ENCODE peak calls at places on chromosome 7, in four cellular contexts. X is GM12878, C is K562, N is HCT116. J is an unnamed sample.

GRCh38 chr7:149229526-149229925 is 9.9 kb upstream of the ZNF212 start:
- DNase-seq in X (no peak), C (no peak), N (no peak), J (no peak)

GRCh38 chr7:151865070-151865670 is 11.7 kb downstream of the PRKAG2 start:
- DNase-seq in X (no peak), C (no peak), N (no peak), J (no peak)

GRCh38 chr7:155640629-155641028 is 3.8 kb upstream of the RBM33 start:
- DNase-seq in X (no peak), C (no peak), N (no peak), J (no peak)

GRCh38 chr7:56083150-56083785 is 9.5 kb downstream of the PHKG1 start:
- DNase-seq in X (no peak), C (no peak), N (no peak), J (no peak)

GRCh38 chr7:24708244-24708643 is 49.0 kb downstream of the GSDME start:
- DNase-seq in X (no peak), C (no peak), N (no peak), J (no peak)

GRCh38 chr7:29146888-29147609 is 712 bp upstream of the CPVL start:
- DNase-seq in X (no peak), C (no peak), N (peak), J (no peak)

GRCh38 chr7:112260941-112261340 is 54.4 kb downstream of the ZNF277 start:
- DNase-seq in X (no peak), C (no peak), N (no peak), J (no peak)

GRCh38 chr7:2266911-2267310 is 24.9 kb downstream of the NUDT1 start:
- DNase-seq in X (no peak), C (no peak), N (no peak), J (no peak)

GRCh38 chr7:8160810-8161209 is 101.2 kb downstream of the ICA1 start:
- DNase-seq in X (no peak), C (no peak), N (no peak), J (no peak)

GRCh38 chr7:54813398-54813797 is 54.4 kb upstream of the SEC61G start:
- DNase-seq in X (no peak), C (no peak), N (no peak), J (no peak)

GRCh38 chr7:391411-391951 is 101.5 kb downstream of the FOXL3 start:
- DNase-seq in X (no peak), C (no peak), N (no peak), J (no peak)

GRCh38 chr7:115748123-115748738 is 282.3 kb downstream of the TFEC start:
- DNase-seq in X (no peak), C (no peak), N (peak), J (no peak)

DNA sequence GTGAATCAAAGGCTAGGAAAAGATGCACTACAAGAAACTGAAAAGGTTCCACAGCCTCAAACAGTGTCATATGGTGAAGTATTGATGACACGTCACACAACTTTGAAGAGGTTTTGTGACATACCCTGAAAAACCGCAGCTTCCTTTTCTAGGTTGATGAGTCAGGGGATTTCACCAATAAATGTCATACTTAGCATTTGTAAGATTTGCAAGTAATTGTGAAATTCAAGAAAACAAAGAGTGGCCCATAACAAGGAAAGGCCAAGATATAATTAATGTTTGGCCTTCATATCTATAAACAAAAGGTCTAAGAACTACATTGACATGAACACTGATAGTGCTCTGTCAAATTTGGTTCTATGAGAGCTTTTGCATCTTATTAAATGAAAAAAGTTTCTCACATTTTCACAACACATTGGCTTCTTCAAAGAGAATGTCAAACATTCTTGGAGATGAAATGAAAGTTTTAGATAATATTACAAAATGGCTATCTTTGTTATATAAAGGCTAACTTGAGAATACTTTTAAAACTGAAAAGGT is 62.0 kb upstream of the NAMPT start:
- DNase-seq in X (peak), C (no peak), N (peak), J (no peak)
- TF ChIP-seq EGR1 in X (no peak), C (no peak), N (peak), J (no peak)

GRCh38 chr7:85135931-85136330 is 50.9 kb downstream of the SEMA3D start:
- DNase-seq in X (no peak), C (no peak), N (no peak), J (no peak)
- TF ChIP-seq POLR2AphosphoS5 in X (no peak), C (no peak), N (no peak), J (no peak)

GRCh38 chr7:135480966-135481599 is 28.8 kb downstream of the CNOT4 start:
- DNase-seq in X (no peak), C (no peak), N (no peak), J (no peak)
- TF ChIP-seq SRF in X (no peak), C (no peak), N (no peak), J (no peak)

DNA sequence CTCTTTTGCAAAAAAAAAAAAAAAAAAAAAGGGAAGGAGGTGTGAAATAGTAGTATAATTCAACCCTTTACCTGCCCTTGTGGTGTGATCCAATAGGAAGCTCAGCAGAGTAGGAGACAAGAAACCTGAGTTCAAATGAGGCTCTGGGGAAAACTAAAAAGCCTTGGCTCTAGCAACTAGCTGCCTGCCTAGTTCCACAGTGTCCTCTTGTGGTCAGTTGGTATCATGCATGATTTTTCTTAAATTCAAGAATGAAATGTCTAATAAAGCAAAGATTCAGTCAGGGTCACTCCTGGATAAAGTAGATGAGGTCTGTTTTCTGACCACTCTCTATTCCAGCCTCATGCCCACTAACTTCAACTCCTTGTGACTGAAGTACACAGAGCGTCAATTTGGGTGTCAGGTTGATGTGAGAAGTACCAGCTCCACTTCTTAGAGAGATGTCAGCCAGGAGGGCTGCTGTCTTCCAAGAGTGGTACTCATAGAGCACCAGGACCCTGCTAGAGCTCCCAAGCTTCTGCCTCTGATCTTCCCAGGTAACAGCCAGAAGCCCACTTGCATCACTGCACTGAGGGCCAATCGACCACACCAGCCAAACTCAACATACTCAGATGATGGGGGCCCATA is 10.5 kb downstream of the LSM5 start:
- DNase-seq in X (no peak), C (peak), N (peak), J (peak)
- TF ChIP-seq EGR1 in X (no peak), C (no peak), N (no peak), J (no peak)

J was measured in H1.